ENCODE peak calls at places on chromosomes 1 and 21, in eight cellular contexts. One of them, this sample, is unnamed.

GRCh38 chr1:12615166-12615915 is 2.7 kb downstream of the DHRS3 start:
- DNase-seq in CD4-positive, alpha-beta memory T cell: no peak
- DNase-seq in mesendoderm: no peak
- DNase-seq in RWPE1: no peak
- DNase-seq in psoas muscle: no peak
- DNase-seq in suprapubic skin: no peak
- DNase-seq in ovary: no peak
- DNase-seq in upper lobe of right lung: no peak
- DNase-seq in this sample: no peak

GRCh38 chr1:6785318-6785712 is at the start of gene CAMTA1:
- DNase-seq in CD4-positive, alpha-beta memory T cell: no peak
- DNase-seq in mesendoderm: no peak
- DNase-seq in RWPE1: no peak
- DNase-seq in psoas muscle: no peak
- DNase-seq in suprapubic skin: no peak
- DNase-seq in ovary: no peak
- DNase-seq in upper lobe of right lung: no peak
- DNase-seq in this sample: no peak

GRCh38 chr1:205356424-205357151 is at the start of gene KLHDC8A:
- DNase-seq in CD4-positive, alpha-beta memory T cell: no peak
- DNase-seq in mesendoderm: no peak
- DNase-seq in RWPE1: no peak
- DNase-seq in psoas muscle: no peak
- DNase-seq in suprapubic skin: no peak
- DNase-seq in ovary: peak
- DNase-seq in upper lobe of right lung: no peak
- DNase-seq in this sample: no peak

GRCh38 chr1:9668080-9668479 is 16.5 kb downstream of the PIK3CD start:
- DNase-seq in CD4-positive, alpha-beta memory T cell: no peak
- DNase-seq in mesendoderm: no peak
- DNase-seq in RWPE1: no peak
- DNase-seq in psoas muscle: no peak
- DNase-seq in suprapubic skin: no peak
- DNase-seq in ovary: no peak
- DNase-seq in upper lobe of right lung: no peak
- DNase-seq in this sample: no peak

GRCh38 chr1:189904509-189904908 is 573.2 kb downstream of the BRINP3 start:
- DNase-seq in CD4-positive, alpha-beta memory T cell: no peak
- DNase-seq in mesendoderm: no peak
- DNase-seq in RWPE1: no peak
- DNase-seq in psoas muscle: no peak
- DNase-seq in suprapubic skin: no peak
- DNase-seq in ovary: no peak
- DNase-seq in upper lobe of right lung: no peak
- DNase-seq in this sample: no peak

GRCh38 chr1:22332795-22333499 is 118.7 kb upstream of the ZBTB40 start:
- DNase-seq in CD4-positive, alpha-beta memory T cell: no peak
- DNase-seq in mesendoderm: peak
- DNase-seq in RWPE1: no peak
- DNase-seq in psoas muscle: no peak
- DNase-seq in suprapubic skin: no peak
- DNase-seq in ovary: no peak
- DNase-seq in upper lobe of right lung: peak
- DNase-seq in this sample: no peak

GRCh38 chr1:119364640-119365039 is 3.9 kb upstream of the HAO2 start:
- DNase-seq in CD4-positive, alpha-beta memory T cell: no peak
- DNase-seq in mesendoderm: no peak
- DNase-seq in RWPE1: peak
- DNase-seq in psoas muscle: no peak
- DNase-seq in suprapubic skin: no peak
- DNase-seq in ovary: no peak
- DNase-seq in upper lobe of right lung: no peak
- DNase-seq in this sample: no peak

GRCh38 chr1:9233241-9233941 is 1.2 kb upstream of the H6PD start:
- DNase-seq in CD4-positive, alpha-beta memory T cell: no peak
- DNase-seq in mesendoderm: no peak
- DNase-seq in RWPE1: no peak
- DNase-seq in psoas muscle: peak
- DNase-seq in suprapubic skin: peak
- DNase-seq in ovary: peak
- DNase-seq in upper lobe of right lung: peak
- DNase-seq in this sample: peak

GRCh38 chr1:6510493-6510892 is 19.0 kb upstream of the PLEKHG5 start:
- DNase-seq in CD4-positive, alpha-beta memory T cell: no peak
- DNase-seq in mesendoderm: no peak
- DNase-seq in RWPE1: no peak
- DNase-seq in psoas muscle: no peak
- DNase-seq in suprapubic skin: no peak
- DNase-seq in ovary: no peak
- DNase-seq in upper lobe of right lung: no peak
- DNase-seq in this sample: no peak

DNA sequence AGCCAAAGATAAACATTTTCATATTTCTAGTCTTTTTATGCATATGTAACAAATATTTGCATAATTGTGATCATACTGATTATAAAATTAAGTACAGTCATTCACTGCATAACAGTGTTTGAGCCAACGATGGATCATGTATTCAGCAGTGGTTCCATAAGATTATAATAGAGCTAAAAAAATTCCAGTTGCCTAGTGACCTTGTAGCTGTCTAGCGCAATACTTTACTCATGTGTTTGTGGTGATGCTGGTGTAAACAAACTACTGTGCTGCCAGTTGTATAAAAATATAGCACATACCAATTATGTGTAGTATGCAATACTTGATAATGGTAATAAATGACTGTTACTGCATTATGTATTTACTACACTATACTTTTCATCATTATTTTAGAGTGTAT is 2.1 kb upstream of the S100A10 start:
- DNase-seq in CD4-positive, alpha-beta memory T cell: no peak
- DNase-seq in mesendoderm: no peak
- DNase-seq in RWPE1: no peak
- DNase-seq in psoas muscle: no peak
- DNase-seq in suprapubic skin: no peak
- DNase-seq in ovary: no peak
- DNase-seq in upper lobe of right lung: no peak
- DNase-seq in this sample: no peak
- H3K27ac ChIP-seq in CD4-positive, alpha-beta memory T cell: no peak
- H3K27ac ChIP-seq in mesendoderm: no peak
- H3K27ac ChIP-seq in RWPE1: no peak
- H3K27ac ChIP-seq in psoas muscle: no peak
- H3K27ac ChIP-seq in suprapubic skin: no peak
- H3K27ac ChIP-seq in ovary: no peak
- H3K27ac ChIP-seq in upper lobe of right lung: no peak
- H3K27ac ChIP-seq in this sample: no peak

GRCh38 chr21:35932232-35932911 is 128.0 kb downstream of the SETD4 start:
- DNase-seq in CD4-positive, alpha-beta memory T cell: no peak
- DNase-seq in mesendoderm: no peak
- DNase-seq in RWPE1: peak
- DNase-seq in psoas muscle: peak
- DNase-seq in suprapubic skin: no peak
- DNase-seq in ovary: peak
- DNase-seq in upper lobe of right lung: no peak
- DNase-seq in this sample: peak

GRCh38 chr21:35933466-35933865 is 126.9 kb downstream of the SETD4 start:
- DNase-seq in CD4-positive, alpha-beta memory T cell: no peak
- DNase-seq in mesendoderm: peak
- DNase-seq in RWPE1: peak
- DNase-seq in psoas muscle: peak
- DNase-seq in suprapubic skin: peak
- DNase-seq in ovary: peak
- DNase-seq in upper lobe of right lung: no peak
- DNase-seq in this sample: no peak
- H3K27ac ChIP-seq in CD4-positive, alpha-beta memory T cell: no peak
- H3K27ac ChIP-seq in mesendoderm: no peak
- H3K27ac ChIP-seq in RWPE1: no peak
- H3K27ac ChIP-seq in psoas muscle: peak
- H3K27ac ChIP-seq in suprapubic skin: peak
- H3K27ac ChIP-seq in ovary: no peak
- H3K27ac ChIP-seq in upper lobe of right lung: no peak
- H3K27ac ChIP-seq in this sample: no peak

DNA sequence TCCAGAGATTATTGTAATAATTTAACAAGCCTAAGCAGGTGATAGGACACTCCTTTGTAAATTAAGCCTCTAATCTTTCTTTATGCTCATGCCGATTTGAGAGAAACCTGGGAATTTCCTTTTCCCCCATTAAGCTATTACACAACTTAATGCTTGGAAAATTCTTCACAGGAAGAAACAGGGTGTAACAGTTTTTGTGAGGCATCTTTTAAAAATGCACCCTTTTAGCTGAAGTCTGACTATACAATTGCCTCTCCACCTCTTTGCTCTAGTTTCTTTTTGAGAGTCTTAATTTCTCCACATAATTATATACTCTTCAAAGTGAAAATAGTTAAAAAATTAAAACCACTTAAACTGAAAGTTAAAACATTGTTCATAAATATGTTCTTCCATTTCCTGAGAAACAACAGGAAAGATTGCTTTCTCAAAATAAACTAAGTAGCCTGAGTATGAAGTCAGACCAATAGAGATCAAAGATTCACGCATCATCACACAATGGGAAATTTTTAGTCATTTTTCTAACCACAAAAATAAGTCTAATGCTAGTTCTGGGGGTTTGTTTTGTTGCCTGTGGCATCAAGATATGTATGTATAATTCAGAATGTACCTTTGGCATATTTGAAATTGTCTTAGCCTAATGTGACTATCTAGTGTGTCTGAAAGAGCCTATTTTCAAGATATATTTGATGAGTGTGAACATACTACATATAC is 34.7 kb downstream of the LRRC8D start:
- DNase-seq in CD4-positive, alpha-beta memory T cell: peak
- DNase-seq in mesendoderm: no peak
- DNase-seq in RWPE1: peak
- DNase-seq in psoas muscle: no peak
- DNase-seq in suprapubic skin: no peak
- DNase-seq in ovary: no peak
- DNase-seq in upper lobe of right lung: no peak
- DNase-seq in this sample: no peak
- H3K27ac ChIP-seq in CD4-positive, alpha-beta memory T cell: peak
- H3K27ac ChIP-seq in mesendoderm: no peak
- H3K27ac ChIP-seq in RWPE1: no peak
- H3K27ac ChIP-seq in psoas muscle: no peak
- H3K27ac ChIP-seq in suprapubic skin: no peak
- H3K27ac ChIP-seq in ovary: no peak
- H3K27ac ChIP-seq in upper lobe of right lung: no peak
- H3K27ac ChIP-seq in this sample: no peak

GRCh38 chr1:2430592-2430973 is 18.2 kb upstream of the PEX10 start:
- DNase-seq in CD4-positive, alpha-beta memory T cell: no peak
- DNase-seq in mesendoderm: no peak
- DNase-seq in RWPE1: no peak
- DNase-seq in psoas muscle: no peak
- DNase-seq in suprapubic skin: no peak
- DNase-seq in ovary: no peak
- DNase-seq in upper lobe of right lung: no peak
- DNase-seq in this sample: no peak

GRCh38 chr1:2427051-2427450 is 14.7 kb upstream of the PEX10 start:
- DNase-seq in CD4-positive, alpha-beta memory T cell: no peak
- DNase-seq in mesendoderm: no peak
- DNase-seq in RWPE1: no peak
- DNase-seq in psoas muscle: no peak
- DNase-seq in suprapubic skin: no peak
- DNase-seq in ovary: no peak
- DNase-seq in upper lobe of right lung: no peak
- DNase-seq in this sample: no peak

GRCh38 chr1:2429780-2430591 is 17.6 kb upstream of the PEX10 start:
- DNase-seq in CD4-positive, alpha-beta memory T cell: no peak
- DNase-seq in mesendoderm: peak
- DNase-seq in RWPE1: no peak
- DNase-seq in psoas muscle: no peak
- DNase-seq in suprapubic skin: no peak
- DNase-seq in ovary: no peak
- DNase-seq in upper lobe of right lung: no peak
- DNase-seq in this sample: no peak

GRCh38 chr1:2427976-2428375 is 15.6 kb upstream of the PEX10 start:
- DNase-seq in CD4-positive, alpha-beta memory T cell: no peak
- DNase-seq in mesendoderm: no peak
- DNase-seq in RWPE1: no peak
- DNase-seq in psoas muscle: no peak
- DNase-seq in suprapubic skin: no peak
- DNase-seq in ovary: no peak
- DNase-seq in upper lobe of right lung: no peak
- DNase-seq in this sample: no peak

DNA sequence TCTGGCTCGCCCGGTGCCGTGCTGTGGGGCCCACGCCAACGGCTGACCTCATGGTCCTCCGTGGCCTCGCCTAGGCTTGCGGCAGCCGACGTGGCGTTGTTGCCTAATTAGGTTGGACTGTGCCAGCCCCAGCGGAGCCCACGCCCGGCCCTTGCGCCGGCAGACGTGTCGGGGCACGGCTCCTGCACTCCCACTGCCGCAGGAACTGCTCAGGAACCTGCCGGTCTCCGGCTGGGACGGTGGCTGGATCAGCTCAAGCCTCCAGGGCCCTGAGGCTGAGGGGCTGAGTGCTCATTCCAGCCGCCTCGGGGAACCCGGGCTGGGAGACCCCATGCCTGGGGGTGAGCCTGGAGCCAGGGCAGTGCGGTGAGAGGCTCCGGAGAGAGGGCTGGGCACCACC is 16.1 kb upstream of the PEX10 start:
- DNase-seq in CD4-positive, alpha-beta memory T cell: no peak
- DNase-seq in mesendoderm: no peak
- DNase-seq in RWPE1: peak
- DNase-seq in psoas muscle: no peak
- DNase-seq in suprapubic skin: no peak
- DNase-seq in ovary: no peak
- DNase-seq in upper lobe of right lung: no peak
- DNase-seq in this sample: no peak
- H3K27ac ChIP-seq in CD4-positive, alpha-beta memory T cell: no peak
- H3K27ac ChIP-seq in mesendoderm: no peak
- H3K27ac ChIP-seq in RWPE1: peak
- H3K27ac ChIP-seq in psoas muscle: no peak
- H3K27ac ChIP-seq in suprapubic skin: peak
- H3K27ac ChIP-seq in ovary: no peak
- H3K27ac ChIP-seq in upper lobe of right lung: no peak
- H3K27ac ChIP-seq in this sample: no peak

GRCh38 chr1:147598631-147599361 is 57.5 kb downstream of the BCL9 start:
- DNase-seq in CD4-positive, alpha-beta memory T cell: peak
- DNase-seq in mesendoderm: no peak
- DNase-seq in RWPE1: no peak
- DNase-seq in psoas muscle: peak
- DNase-seq in suprapubic skin: peak
- DNase-seq in ovary: no peak
- DNase-seq in upper lobe of right lung: no peak
- DNase-seq in this sample: no peak

GRCh38 chr1:147597010-147597409 is 55.7 kb downstream of the BCL9 start:
- DNase-seq in CD4-positive, alpha-beta memory T cell: no peak
- DNase-seq in mesendoderm: no peak
- DNase-seq in RWPE1: no peak
- DNase-seq in psoas muscle: no peak
- DNase-seq in suprapubic skin: no peak
- DNase-seq in ovary: no peak
- DNase-seq in upper lobe of right lung: no peak
- DNase-seq in this sample: no peak

GRCh38 chr1:147599362-147600118 is 58.2 kb downstream of the BCL9 start:
- DNase-seq in CD4-positive, alpha-beta memory T cell: peak
- DNase-seq in mesendoderm: peak
- DNase-seq in RWPE1: peak
- DNase-seq in psoas muscle: peak
- DNase-seq in suprapubic skin: peak
- DNase-seq in ovary: peak
- DNase-seq in upper lobe of right lung: peak
- DNase-seq in this sample: peak

GRCh38 chr1:147603986-147604385 is 62.7 kb downstream of the BCL9 start:
- DNase-seq in CD4-positive, alpha-beta memory T cell: no peak
- DNase-seq in mesendoderm: no peak
- DNase-seq in RWPE1: no peak
- DNase-seq in psoas muscle: no peak
- DNase-seq in suprapubic skin: no peak
- DNase-seq in ovary: no peak
- DNase-seq in upper lobe of right lung: no peak
- DNase-seq in this sample: no peak

GRCh38 chr1:147600119-147601111 is 59.1 kb downstream of the BCL9 start:
- DNase-seq in CD4-positive, alpha-beta memory T cell: peak
- DNase-seq in mesendoderm: peak
- DNase-seq in RWPE1: peak
- DNase-seq in psoas muscle: no peak
- DNase-seq in suprapubic skin: peak
- DNase-seq in ovary: no peak
- DNase-seq in upper lobe of right lung: no peak
- DNase-seq in this sample: no peak
- H3K27ac ChIP-seq in CD4-positive, alpha-beta memory T cell: peak
- H3K27ac ChIP-seq in mesendoderm: peak
- H3K27ac ChIP-seq in RWPE1: peak
- H3K27ac ChIP-seq in psoas muscle: peak
- H3K27ac ChIP-seq in suprapubic skin: peak
- H3K27ac ChIP-seq in ovary: peak
- H3K27ac ChIP-seq in upper lobe of right lung: peak
- H3K27ac ChIP-seq in this sample: peak